ENCODE peak calls at places on chromosomes 3 and 15, in four cellular contexts. One of them, this sample, is unnamed.

GRCh38 chr3:139935866-139936817 is 1.2 kb downstream of the CLSTN2 start:
- DNase-seq in prostate gland: peak; percentile 11
- DNase-seq in breast epithelium: peak; percentile 57
- DNase-seq in A549: no peak
- DNase-seq in this sample: peak; percentile 30

GRCh38 chr3:1883489-1883888 is 215.2 kb upstream of the CNTN4 start:
- DNase-seq in breast epithelium: no peak
- DNase-seq in A549: no peak
- DNase-seq in prostate gland: no peak
- DNase-seq in this sample: no peak

GRCh38 chr3:69309810-69310209 is 76.1 kb downstream of the FRMD4B start:
- DNase-seq in A549: peak; percentile 60
- DNase-seq in breast epithelium: no peak
- DNase-seq in prostate gland: no peak
- DNase-seq in this sample: no peak

GRCh38 chr3:27720029-27720518 is 2.0 kb downstream of the EOMES start:
- DNase-seq in breast epithelium: no peak
- DNase-seq in prostate gland: no peak
- DNase-seq in A549: no peak
- DNase-seq in this sample: no peak

GRCh38 chr15:63181658-63182057 is 7.7 kb upstream of the RAB8B start:
- DNase-seq in A549: no peak
- DNase-seq in breast epithelium: no peak
- DNase-seq in prostate gland: no peak
- DNase-seq in this sample: no peak

GRCh38 chr3:114351123-114351821 is 57.4 kb downstream of the TIGIT start:
- DNase-seq in prostate gland: no peak
- DNase-seq in A549: no peak
- DNase-seq in breast epithelium: no peak
- DNase-seq in this sample: no peak

GRCh38 chr15:77180757-77181156 is 109.8 kb upstream of the TSPAN3 start:
- DNase-seq in prostate gland: no peak
- DNase-seq in breast epithelium: no peak
- DNase-seq in A549: no peak
- DNase-seq in this sample: no peak

GRCh38 chr3:146142757-146143156 is 18.2 kb downstream of the PLOD2 start:
- DNase-seq in A549: no peak
- DNase-seq in prostate gland: no peak
- DNase-seq in breast epithelium: no peak
- DNase-seq in this sample: no peak

GRCh38 chr3:152779649-152780048 is 55.3 kb upstream of the P2RY1 start:
- DNase-seq in breast epithelium: no peak
- DNase-seq in prostate gland: no peak
- DNase-seq in A549: no peak
- DNase-seq in this sample: no peak

GRCh38 chr15:31156226-31156625 is 54.7 kb upstream of the TRPM1 start:
- DNase-seq in A549: no peak
- DNase-seq in prostate gland: no peak
- DNase-seq in breast epithelium: no peak
- DNase-seq in this sample: no peak

GRCh38 chr15:92979011-92979701 is 79.0 kb downstream of the CHD2 start:
- DNase-seq in A549: no peak
- DNase-seq in prostate gland: no peak
- DNase-seq in breast epithelium: no peak
- DNase-seq in this sample: no peak

GRCh38 chr3:8730641-8731040 is 3.0 kb upstream of the CAV3 start:
- DNase-seq in A549: no peak
- DNase-seq in breast epithelium: no peak
- DNase-seq in prostate gland: no peak
- DNase-seq in this sample: no peak

GRCh38 chr15:92797168-92798052 is 102.7 kb upstream of the CHD2 start:
- DNase-seq in A549: peak; percentile 84
- DNase-seq in breast epithelium: no peak
- DNase-seq in prostate gland: peak; percentile 81
- DNase-seq in this sample: no peak

GRCh38 chr3:36487616-36488015 is 107.3 kb downstream of the STAC start:
- DNase-seq in A549: no peak
- DNase-seq in breast epithelium: no peak
- DNase-seq in prostate gland: no peak
- DNase-seq in this sample: no peak

GRCh38 chr3:181794036-181794790 is 82.5 kb downstream of the SOX2 start:
- DNase-seq in prostate gland: no peak
- DNase-seq in breast epithelium: no peak
- DNase-seq in A549: no peak
- DNase-seq in this sample: no peak

GRCh38 chr3:139299261-139300132 is 44.3 kb upstream of the MRPS22 start:
- DNase-seq in prostate gland: no peak
- DNase-seq in breast epithelium: no peak
- DNase-seq in A549: peak; percentile 61
- DNase-seq in this sample: no peak

GRCh38 chr3:43951813-43952212 is 261.1 kb downstream of the ABHD5 start:
- DNase-seq in prostate gland: peak; percentile 18
- DNase-seq in A549: no peak
- DNase-seq in breast epithelium: no peak
- DNase-seq in this sample: no peak

GRCh38 chr3:24004171-24004938 is 59.3 kb downstream of the NR1D2 start:
- DNase-seq in A549: no peak
- DNase-seq in prostate gland: no peak
- DNase-seq in breast epithelium: no peak
- DNase-seq in this sample: no peak

GRCh38 chr15:58704155-58704825 is 45.2 kb downstream of the ADAM10 start:
- DNase-seq in breast epithelium: no peak
- DNase-seq in A549: no peak
- DNase-seq in prostate gland: no peak
- DNase-seq in this sample: no peak

GRCh38 chr3:160876568-160877100 is 120.6 kb downstream of the PPM1L start:
- DNase-seq in A549: no peak
- DNase-seq in prostate gland: no peak
- DNase-seq in breast epithelium: no peak
- DNase-seq in this sample: no peak

GRCh38 chr3:74527566-74527965 is 86.9 kb downstream of the CNTN3 start:
- DNase-seq in breast epithelium: no peak
- DNase-seq in A549: no peak
- DNase-seq in prostate gland: no peak
- DNase-seq in this sample: no peak

GRCh38 chr15:52183562-52184173 is 7.5 kb downstream of the GNB5 start:
- DNase-seq in A549: peak; percentile 47
- DNase-seq in breast epithelium: no peak
- DNase-seq in prostate gland: no peak
- DNase-seq in this sample: peak; percentile 28

GRCh38 chr3:15845475-15845874 is 47.7 kb upstream of the ANKRD28 start:
- DNase-seq in A549: no peak
- DNase-seq in breast epithelium: no peak
- DNase-seq in prostate gland: no peak
- DNase-seq in this sample: no peak

GRCh38 chr15:101604124-101604874 is 47.9 kb downstream of the TM2D3 start:
- DNase-seq in breast epithelium: no peak
- DNase-seq in prostate gland: no peak
- DNase-seq in A549: no peak
- DNase-seq in this sample: no peak

GRCh38 chr3:142509079-142509478 is 61.2 kb upstream of the XRN1 start:
- DNase-seq in prostate gland: no peak
- DNase-seq in A549: no peak
- DNase-seq in breast epithelium: no peak
- DNase-seq in this sample: no peak

GRCh38 chr15:23567921-23568320 is 2.4 kb downstream of the MKRN3 start:
- DNase-seq in prostate gland: no peak
- DNase-seq in A549: no peak
- DNase-seq in breast epithelium: no peak
- DNase-seq in this sample: no peak

GRCh38 chr3:174633342-174633741 is 225.8 kb upstream of the NAALADL2 start:
- DNase-seq in breast epithelium: no peak
- DNase-seq in A549: no peak
- DNase-seq in prostate gland: no peak
- DNase-seq in this sample: no peak

GRCh38 chr3:123816673-123817207 is 67.4 kb downstream of the MYLK start:
- DNase-seq in A549: no peak
- DNase-seq in breast epithelium: no peak
- DNase-seq in prostate gland: no peak
- DNase-seq in this sample: no peak

GRCh38 chr3:182142928-182143327 is 431.2 kb downstream of the SOX2 start:
- DNase-seq in prostate gland: no peak
- DNase-seq in A549: no peak
- DNase-seq in breast epithelium: no peak
- DNase-seq in this sample: no peak

DNA sequence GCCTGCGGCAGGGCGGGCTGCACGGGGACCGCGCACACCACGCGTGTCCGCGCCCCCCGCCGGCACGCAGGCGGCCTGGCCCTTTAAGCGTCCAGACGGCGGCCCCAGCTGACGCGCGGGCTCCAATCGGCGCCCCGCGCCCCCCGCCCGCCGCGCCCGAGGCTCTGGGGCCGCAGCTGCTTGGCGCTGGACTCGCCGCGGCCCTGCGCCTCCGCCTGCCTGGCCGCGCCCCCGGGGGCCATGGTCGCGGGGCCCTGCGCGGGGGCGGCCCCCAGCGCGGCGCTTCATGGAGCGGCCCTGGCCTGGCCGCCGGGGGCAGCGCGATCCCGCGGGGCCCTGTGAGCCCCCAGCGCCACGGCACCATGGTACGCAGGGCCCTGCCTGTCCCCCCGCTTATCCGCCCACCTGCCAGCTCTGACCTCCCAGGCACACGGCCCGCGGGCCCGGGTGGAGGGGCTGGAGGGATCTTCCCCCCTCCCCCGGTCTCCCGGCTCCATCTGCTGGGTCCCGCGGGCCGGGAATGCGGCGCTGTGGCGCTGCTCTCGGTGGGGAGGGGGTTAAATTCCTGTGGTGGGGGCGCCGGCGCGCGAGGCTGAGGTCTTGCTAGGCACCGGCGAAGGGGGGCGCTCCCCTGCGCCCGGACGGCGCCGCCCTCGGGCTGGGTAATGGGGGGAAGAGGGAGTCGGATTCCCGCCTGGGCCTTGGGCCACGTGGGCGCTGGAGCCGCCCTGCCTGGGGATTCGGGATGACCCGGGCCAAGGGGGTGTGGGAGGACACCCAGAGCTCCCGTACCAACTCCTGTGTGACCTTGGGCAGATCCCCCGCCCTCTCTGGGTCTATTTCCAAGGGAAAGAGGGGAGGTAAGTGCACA is 1.1 kb downstream of the ZBTB47 start:
- DNase-seq in breast epithelium: peak; percentile 52
- DNase-seq in A549: peak; percentile 32
- DNase-seq in prostate gland: no peak
- DNase-seq in this sample: peak; percentile 71
- TF ChIP-seq POLR2A in breast epithelium: no peak
- TF ChIP-seq POLR2A in A549: peak; percentile 6
- TF ChIP-seq POLR2A in prostate gland: peak; percentile 15
- TF ChIP-seq POLR2A in this sample: peak; percentile 68

GRCh38 chr3:190541560-190541959 is 27.7 kb downstream of the IL1RAP start:
- DNase-seq in A549: no peak
- DNase-seq in prostate gland: no peak
- DNase-seq in breast epithelium: no peak
- DNase-seq in this sample: no peak

GRCh38 chr3:190541008-190541407 is 27.1 kb downstream of the IL1RAP start:
- DNase-seq in breast epithelium: no peak
- DNase-seq in prostate gland: no peak
- DNase-seq in A549: no peak
- DNase-seq in this sample: no peak

GRCh38 chr3:190537131-190537530 is 23.2 kb downstream of the IL1RAP start:
- DNase-seq in breast epithelium: no peak
- DNase-seq in A549: no peak
- DNase-seq in prostate gland: no peak
- DNase-seq in this sample: no peak

GRCh38 chr3:190538288-190538687 is 24.4 kb downstream of the IL1RAP start:
- DNase-seq in breast epithelium: no peak
- DNase-seq in prostate gland: no peak
- DNase-seq in A549: no peak
- DNase-seq in this sample: no peak

GRCh38 chr3:190539526-190539925 is 25.6 kb downstream of the IL1RAP start:
- DNase-seq in A549: no peak
- DNase-seq in prostate gland: no peak
- DNase-seq in breast epithelium: no peak
- DNase-seq in this sample: no peak
- H3K27ac ChIP-seq in A549: no peak overlapping the region
- H3K27ac ChIP-seq in prostate gland: no peak overlapping the region
- H3K27ac ChIP-seq in breast epithelium: no peak overlapping the region
- H3K27ac ChIP-seq in this sample: no peak overlapping the region

DNA sequence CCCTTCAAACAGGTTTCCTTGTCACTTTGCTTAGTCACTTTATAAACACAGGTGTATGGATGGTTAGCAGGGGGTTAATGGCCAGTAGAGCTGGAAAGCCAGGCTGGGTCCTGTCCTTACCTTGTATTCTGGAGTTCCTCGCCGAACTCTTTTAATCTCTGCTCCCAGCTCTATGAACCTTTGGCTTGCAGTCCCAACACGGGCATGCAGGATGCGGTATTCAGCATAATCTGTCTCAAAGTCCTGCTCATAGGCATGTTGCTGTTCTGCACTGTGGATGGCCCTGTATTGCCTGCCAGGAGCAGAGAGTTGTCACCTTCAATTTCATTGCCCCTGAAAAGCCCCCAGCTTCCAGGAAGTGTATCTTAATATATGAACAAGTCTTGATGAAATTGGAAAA is 2.7 kb downstream of the ELL3 start:
- DNase-seq in prostate gland: no peak
- DNase-seq in A549: no peak
- DNase-seq in breast epithelium: no peak
- DNase-seq in this sample: no peak
- TF ChIP-seq POLR2A in prostate gland: no peak
- TF ChIP-seq POLR2A in A549: no peak
- TF ChIP-seq POLR2A in breast epithelium: no peak
- TF ChIP-seq POLR2A in this sample: no peak

GRCh38 chr3:121111914-121112612 is 204.1 kb downstream of the STXBP5L start:
- DNase-seq in breast epithelium: no peak
- DNase-seq in prostate gland: no peak
- DNase-seq in A549: peak; percentile 3
- DNase-seq in this sample: no peak
- H3K27ac ChIP-seq in breast epithelium: no peak overlapping the region
- H3K27ac ChIP-seq in prostate gland: no peak overlapping the region
- H3K27ac ChIP-seq in A549: no peak overlapping the region
- H3K27ac ChIP-seq in this sample: no peak overlapping the region

GRCh38 chr3:150407818-150408231 is 273 bp upstream of the TSC22D2 start:
- DNase-seq in A549: no peak
- DNase-seq in prostate gland: peak; percentile 95
- DNase-seq in breast epithelium: no peak
- DNase-seq in this sample: peak; percentile 96

GRCh38 chr3:150408232-150409124 is at the start of gene TSC22D2:
- DNase-seq in A549: peak; percentile 95
- DNase-seq in breast epithelium: peak; percentile 97
- DNase-seq in prostate gland: peak; percentile 80
- DNase-seq in this sample: peak; percentile 90

GRCh38 chr3:150409527-150410310 is 1.6 kb downstream of the TSC22D2 start:
- DNase-seq in A549: peak; percentile 70
- DNase-seq in prostate gland: peak; percentile 65
- DNase-seq in breast epithelium: peak; percentile 81
- DNase-seq in this sample: peak; percentile 76

GRCh38 chr3:150410311-150411105 is 2.4 kb downstream of the TSC22D2 start:
- DNase-seq in breast epithelium: peak; percentile 54
- DNase-seq in A549: peak; percentile 41
- DNase-seq in prostate gland: peak; percentile 54
- DNase-seq in this sample: peak; percentile 44

GRCh38 chr3:150409125-150409526 is 1.0 kb downstream of the TSC22D2 start:
- DNase-seq in A549: no peak
- DNase-seq in breast epithelium: no peak
- DNase-seq in prostate gland: peak; percentile 35
- DNase-seq in this sample: no peak
- TF ChIP-seq POLR2A in A549: no peak
- TF ChIP-seq POLR2A in breast epithelium: no peak
- TF ChIP-seq POLR2A in prostate gland: no peak
- TF ChIP-seq POLR2A in this sample: no peak